ENCODE peak calls at places on chromosomes 7 and 10, in ten cellular contexts. R, T, J, D, I, F, X, B, Q and L are unnamed samples.

GRCh38 chr10:15719062-15719898 is 442 bp downstream of the ITGA8 start:
- DNase-seq in J (peak; percentile 73), X (no peak), Q (no peak), D (no peak), T (peak; percentile 20), R (no peak), B (no peak), I (peak; percentile 27), F (peak; percentile 78), L (no peak)

GRCh38 chr7:54596747-54597146 is 54.6 kb downstream of the VSTM2A start:
- DNase-seq in F (no peak), X (no peak), B (no peak), D (no peak), I (no peak), T (no peak), Q (no peak), R (no peak), J (no peak), L (no peak)

GRCh38 chr7:31782411-31782991 is 95.5 kb downstream of the PPP1R17 start:
- DNase-seq in R (peak; percentile 32), F (no peak), I (no peak), B (peak; percentile 47), D (peak; percentile 35), X (no peak), T (peak; percentile 69), J (peak; percentile 85), Q (no peak), L (no peak)

GRCh38 chr10:124152139-124152780 is 58.9 kb upstream of the CHST15 start:
- DNase-seq in T (no peak), D (peak; percentile 87), I (peak; percentile 49), Q (peak; percentile 52), X (peak; percentile 84), J (no peak), F (peak; percentile 71), B (peak; percentile 38), R (no peak), L (no peak)

GRCh38 chr10:6069101-6069931 is 7.1 kb upstream of the IL2RA start:
- DNase-seq in B (no peak), Q (no peak), T (peak; percentile 16), J (no peak), X (no peak), D (no peak), F (no peak), R (no peak), I (no peak), L (no peak)

GRCh38 chr10:13294784-13295183 is 5.1 kb downstream of the PHYH start:
- DNase-seq in D (no peak), Q (no peak), R (no peak), I (no peak), J (no peak), F (no peak), T (no peak), B (no peak), X (no peak), L (no peak)

GRCh38 chr7:157522189-157522588 is 185.4 kb downstream of the DNAJB6 start:
- DNase-seq in D (no peak), J (no peak), I (no peak), F (peak; percentile 70), Q (no peak), B (no peak), R (no peak), X (peak; percentile 58), T (no peak), L (no peak)

GRCh38 chr7:7099584-7100014 is 82.7 kb upstream of the C1GALT1 start:
- DNase-seq in I (peak; percentile 28), R (no peak), F (no peak), B (peak; percentile 95), J (peak; percentile 99), T (peak; percentile 97), D (peak; percentile 86), Q (peak; percentile 80), X (no peak), L (no peak)

GRCh38 chr10:24650669-24651391 is 72.9 kb downstream of the ARHGAP21 start:
- DNase-seq in Q (no peak), B (no peak), J (no peak), R (no peak), I (no peak), X (no peak), F (no peak), D (no peak), T (no peak), L (no peak)

GRCh38 chr7:93948106-93948505 is 26.6 kb downstream of the GNG11 start:
- DNase-seq in X (no peak), F (no peak), Q (no peak), J (no peak), B (no peak), I (no peak), R (no peak), D (no peak), T (no peak), L (no peak)

GRCh38 chr7:26441640-26442277 is 150.1 kb downstream of the SNX10 start:
- DNase-seq in T (no peak), Q (no peak), I (no peak), R (no peak), X (no peak), B (no peak), D (no peak), J (no peak), F (no peak), L (no peak)

GRCh38 chr7:4549681-4550080 is 132.4 kb upstream of the FOXK1 start:
- DNase-seq in D (no peak), T (no peak), X (no peak), Q (no peak), R (no peak), B (no peak), I (no peak), J (no peak), F (no peak), L (no peak)

GRCh38 chr10:58704226-58705200 is 191.8 kb downstream of the BICC1 start:
- DNase-seq in D (no peak), Q (no peak), X (no peak), J (no peak), B (no peak), T (no peak), I (no peak), F (no peak), R (no peak), L (no peak)

GRCh38 chr10:49645417-49646255 is 31.8 kb downstream of the CHAT start:
- DNase-seq in F (no peak), Q (no peak), T (no peak), D (no peak), J (no peak), R (peak; percentile 81), I (no peak), B (no peak), X (peak; percentile 53), L (no peak)

GRCh38 chr10:109743141-109744120 is 179.9 kb downstream of the XPNPEP1 start:
- DNase-seq in Q (no peak), X (no peak), T (no peak), F (no peak), R (no peak), I (no peak), D (no peak), J (no peak), B (no peak), L (no peak)

GRCh38 chr10:60646966-60647796 is 131.1 kb upstream of the CDK1 start:
- DNase-seq in I (peak; percentile 22), D (peak; percentile 48), F (no peak), B (peak; percentile 46), R (no peak), X (no peak), T (peak; percentile 65), Q (peak; percentile 46), J (peak; percentile 82), L (no peak)

DNA sequence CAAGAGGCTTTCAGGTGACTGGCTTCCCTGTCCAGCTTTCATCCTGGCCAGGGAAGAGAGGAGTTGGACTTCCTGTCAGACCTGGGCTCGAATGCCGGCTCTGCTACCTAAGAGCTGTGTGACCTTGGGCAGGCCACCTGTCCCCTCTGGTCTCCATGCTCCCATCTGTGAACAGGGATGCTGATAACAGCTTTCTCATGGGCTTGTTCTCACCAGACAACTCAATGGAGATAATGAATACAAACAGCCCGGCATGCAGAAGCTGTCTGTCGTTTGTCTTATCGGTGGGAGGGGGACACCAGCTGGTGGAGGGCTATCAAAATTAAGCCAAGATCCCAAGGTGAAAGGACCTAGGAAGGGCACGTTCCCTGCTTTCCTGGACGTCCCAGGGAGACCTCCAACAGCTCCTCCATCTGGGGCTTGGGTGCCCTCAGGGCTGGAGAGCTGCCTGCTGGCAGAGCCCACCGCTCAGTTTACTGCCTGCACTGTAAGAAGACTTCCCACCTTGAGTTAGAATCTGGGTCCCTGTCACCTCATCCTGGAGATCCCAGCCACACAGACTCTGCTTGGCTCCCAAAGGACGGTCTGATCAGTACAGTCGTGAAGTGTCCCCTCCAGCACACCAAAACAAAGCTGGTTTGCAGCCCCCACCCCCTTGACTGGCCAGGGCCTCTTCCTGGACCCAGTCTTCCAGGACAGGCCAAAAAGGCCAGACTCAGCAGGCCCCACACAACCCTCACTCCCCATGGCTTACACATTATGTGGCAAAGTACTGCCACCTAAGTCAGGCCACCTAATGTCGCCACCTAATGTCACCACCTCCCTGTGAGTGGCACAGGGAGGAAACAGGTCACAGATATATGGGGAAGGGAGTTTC is 40.9 kb downstream of the PPIF start:
- DNase-seq in T (no peak), D (no peak), X (peak; percentile 51), B (no peak), I (peak; percentile 5), R (no peak), F (no peak), J (no peak), Q (peak; percentile 2), L (no peak)
- TF ChIP-seq POLR2AphosphoS5 in T (no peak), D (no peak), X (no peak), B (no peak), I (no peak), R (no peak), F (no peak), J (no peak), Q (no peak), L (no peak)

GRCh38 chr10:93977442-93977841 is 16.3 kb upstream of the PLCE1 start:
- DNase-seq in D (no peak), F (no peak), Q (no peak), X (no peak), J (no peak), R (no peak), B (no peak), T (no peak), I (no peak), L (no peak)
- TF ChIP-seq CTCF in D (no peak), F (no peak), Q (no peak), X (no peak), J (peak; percentile 52), R (no peak), B (no peak), T (no peak), I (no peak), L (no peak)

DNA sequence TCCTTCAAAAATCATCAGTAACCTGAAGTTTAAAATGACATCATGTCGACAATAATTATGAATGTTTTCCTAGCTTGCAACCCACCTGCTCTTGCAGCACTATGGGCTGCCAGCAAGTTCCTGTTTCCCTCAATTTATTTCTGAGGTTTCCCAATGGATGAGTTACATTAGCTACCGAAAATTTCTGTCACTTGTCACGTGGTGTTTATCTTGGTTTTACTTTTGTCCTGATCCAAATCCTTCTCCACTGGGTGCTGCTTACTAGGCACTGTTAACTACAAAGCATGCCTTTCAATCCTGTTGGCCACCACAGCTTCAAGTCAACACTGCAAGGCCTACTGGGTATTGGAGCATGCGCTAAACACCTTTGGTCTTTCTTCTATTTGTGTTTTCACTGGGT is 31.5 kb downstream of the GIMAP8 start:
- DNase-seq in J (no peak), T (peak; percentile 16), D (no peak), X (no peak), Q (no peak), R (no peak), B (no peak), I (no peak), F (no peak), L (no peak)
- H3K4me3 ChIP-seq in J (no peak overlapping the region), T (no peak overlapping the region), D (no peak overlapping the region), X (no peak overlapping the region), Q (no peak overlapping the region), R (no peak overlapping the region), B (no peak overlapping the region), I (no peak overlapping the region), F (no peak overlapping the region), L (no peak overlapping the region)

GRCh38 chr10:132366006-132366405 is 31.0 kb upstream of the PWWP2B start:
- DNase-seq in X (peak; percentile 54), B (no peak), D (no peak), Q (no peak), T (no peak), J (no peak), F (no peak), I (no peak), R (no peak), L (no peak)
- TF ChIP-seq POLR2AphosphoS5 in X (no peak), B (no peak), D (no peak), Q (no peak), T (no peak), J (no peak), F (no peak), I (no peak), R (no peak), L (no peak)